ENCODE peak calls at places on chromosomes 3 and 15, in ten cellular contexts. One of them, this sample, is unnamed.

GRCh38 chr15:78923480-78924360 is 21.1 kb downstream of the CTSH start:
- DNase-seq in IMR-90: no peak
- DNase-seq in H9: no peak
- DNase-seq in adrenal gland: no peak
- DNase-seq in cardiac muscle cell: no peak
- DNase-seq in iPS DF 6.9: no peak
- DNase-seq in SJSA1: no peak
- DNase-seq in CD8-positive, alpha-beta T cell: no peak
- DNase-seq in adipocyte: no peak
- DNase-seq in testis: no peak
- DNase-seq in this sample: no peak

GRCh38 chr3:122299872-122300460 is 25.1 kb upstream of the CSTA start:
- DNase-seq in testis: peak; percentile 37
- DNase-seq in H9: no peak
- DNase-seq in IMR-90: peak; percentile 17
- DNase-seq in iPS DF 6.9: peak; percentile 25
- DNase-seq in cardiac muscle cell: peak; percentile 27
- DNase-seq in adipocyte: no peak
- DNase-seq in adrenal gland: no peak
- DNase-seq in SJSA1: no peak
- DNase-seq in CD8-positive, alpha-beta T cell: peak; percentile 7
- DNase-seq in this sample: no peak

GRCh38 chr3:39668420-39668819 is 141.0 kb upstream of the MYRIP start:
- DNase-seq in testis: peak; percentile 19
- DNase-seq in iPS DF 6.9: peak; percentile 9
- DNase-seq in H9: no peak
- DNase-seq in cardiac muscle cell: peak; percentile 76
- DNase-seq in adrenal gland: peak; percentile 19
- DNase-seq in IMR-90: peak; percentile 38
- DNase-seq in CD8-positive, alpha-beta T cell: no peak
- DNase-seq in adipocyte: peak; percentile 81
- DNase-seq in SJSA1: no peak
- DNase-seq in this sample: no peak

GRCh38 chr15:41928637-41929620 is 35.1 kb upstream of the SPTBN5 start:
- DNase-seq in SJSA1: no peak
- DNase-seq in iPS DF 6.9: no peak
- DNase-seq in CD8-positive, alpha-beta T cell: no peak
- DNase-seq in testis: no peak
- DNase-seq in H9: no peak
- DNase-seq in cardiac muscle cell: no peak
- DNase-seq in IMR-90: no peak
- DNase-seq in adipocyte: no peak
- DNase-seq in adrenal gland: no peak
- DNase-seq in this sample: peak; percentile 71

GRCh38 chr3:31981206-31982181 is at the start of the genes OSBPL10 and ZNF860:
- DNase-seq in iPS DF 6.9: no peak
- DNase-seq in SJSA1: peak; percentile 88
- DNase-seq in H9: peak; percentile 80
- DNase-seq in testis: peak; percentile 92
- DNase-seq in adrenal gland: peak; percentile 95
- DNase-seq in CD8-positive, alpha-beta T cell: peak; percentile 6
- DNase-seq in cardiac muscle cell: peak; percentile 96
- DNase-seq in IMR-90: peak; percentile 92
- DNase-seq in adipocyte: peak; percentile 97
- DNase-seq in this sample: peak; percentile 91

GRCh38 chr3:6282920-6283319 is 578.0 kb upstream of the GRM7 start:
- DNase-seq in adrenal gland: no peak
- DNase-seq in adipocyte: no peak
- DNase-seq in testis: no peak
- DNase-seq in cardiac muscle cell: no peak
- DNase-seq in SJSA1: no peak
- DNase-seq in CD8-positive, alpha-beta T cell: no peak
- DNase-seq in H9: no peak
- DNase-seq in iPS DF 6.9: no peak
- DNase-seq in IMR-90: no peak
- DNase-seq in this sample: no peak

GRCh38 chr3:27279153-27279552 is 90.0 kb downstream of the NEK10 start:
- DNase-seq in adrenal gland: no peak
- DNase-seq in IMR-90: no peak
- DNase-seq in H9: no peak
- DNase-seq in cardiac muscle cell: peak; percentile 41
- DNase-seq in testis: peak; percentile 30
- DNase-seq in CD8-positive, alpha-beta T cell: no peak
- DNase-seq in adipocyte: peak; percentile 64
- DNase-seq in SJSA1: no peak
- DNase-seq in iPS DF 6.9: no peak
- DNase-seq in this sample: no peak

GRCh38 chr3:190414297-190414696 is 26.3 kb downstream of the CLDN16 start:
- DNase-seq in adrenal gland: no peak
- DNase-seq in cardiac muscle cell: no peak
- DNase-seq in IMR-90: no peak
- DNase-seq in SJSA1: no peak
- DNase-seq in iPS DF 6.9: no peak
- DNase-seq in testis: no peak
- DNase-seq in CD8-positive, alpha-beta T cell: no peak
- DNase-seq in adipocyte: no peak
- DNase-seq in H9: no peak
- DNase-seq in this sample: peak; percentile 10

GRCh38 chr15:47813985-47814384 is 96.7 kb downstream of the SEMA6D start:
- DNase-seq in cardiac muscle cell: no peak
- DNase-seq in H9: no peak
- DNase-seq in iPS DF 6.9: no peak
- DNase-seq in IMR-90: no peak
- DNase-seq in testis: no peak
- DNase-seq in SJSA1: no peak
- DNase-seq in adipocyte: no peak
- DNase-seq in CD8-positive, alpha-beta T cell: no peak
- DNase-seq in adrenal gland: no peak
- DNase-seq in this sample: no peak

GRCh38 chr3:43001094-43001553 is 22.0 kb downstream of the GASK1A start:
- DNase-seq in H9: no peak
- DNase-seq in CD8-positive, alpha-beta T cell: no peak
- DNase-seq in adrenal gland: peak; percentile 89
- DNase-seq in IMR-90: peak; percentile 85
- DNase-seq in iPS DF 6.9: no peak
- DNase-seq in cardiac muscle cell: peak; percentile 99
- DNase-seq in adipocyte: peak; percentile 96
- DNase-seq in testis: peak; percentile 87
- DNase-seq in SJSA1: no peak
- DNase-seq in this sample: peak; percentile 85

GRCh38 chr15:95669146-95669922 is 661.2 kb upstream of the NR2F2 start:
- DNase-seq in iPS DF 6.9: no peak
- DNase-seq in adipocyte: peak; percentile 49
- DNase-seq in adrenal gland: no peak
- DNase-seq in SJSA1: no peak
- DNase-seq in IMR-90: no peak
- DNase-seq in CD8-positive, alpha-beta T cell: no peak
- DNase-seq in H9: no peak
- DNase-seq in testis: peak; percentile 28
- DNase-seq in cardiac muscle cell: peak; percentile 18
- DNase-seq in this sample: no peak

GRCh38 chr15:60479711-60480110 is 769 bp upstream of the ICE2 start:
- DNase-seq in iPS DF 6.9: no peak
- DNase-seq in testis: no peak
- DNase-seq in H9: no peak
- DNase-seq in CD8-positive, alpha-beta T cell: no peak
- DNase-seq in SJSA1: no peak
- DNase-seq in IMR-90: no peak
- DNase-seq in adipocyte: no peak
- DNase-seq in adrenal gland: no peak
- DNase-seq in cardiac muscle cell: no peak
- DNase-seq in this sample: no peak

GRCh38 chr15:44501768-44502366 is 35.1 kb upstream of the EIF3J start:
- DNase-seq in testis: no peak
- DNase-seq in iPS DF 6.9: peak; percentile 5
- DNase-seq in SJSA1: no peak
- DNase-seq in cardiac muscle cell: peak; percentile 62
- DNase-seq in adrenal gland: no peak
- DNase-seq in H9: no peak
- DNase-seq in CD8-positive, alpha-beta T cell: no peak
- DNase-seq in adipocyte: peak; percentile 72
- DNase-seq in IMR-90: peak; percentile 66
- DNase-seq in this sample: no peak

GRCh38 chr3:12991861-12992281 is 81.4 kb downstream of the IQSEC1 start:
- DNase-seq in SJSA1: no peak
- DNase-seq in H9: no peak
- DNase-seq in CD8-positive, alpha-beta T cell: no peak
- DNase-seq in adrenal gland: peak; percentile 84
- DNase-seq in cardiac muscle cell: no peak
- DNase-seq in adipocyte: no peak
- DNase-seq in IMR-90: no peak
- DNase-seq in iPS DF 6.9: no peak
- DNase-seq in testis: no peak
- DNase-seq in this sample: no peak

GRCh38 chr3:148227534-148227933 is 470.2 kb upstream of the AGTR1 start:
- DNase-seq in H9: no peak
- DNase-seq in SJSA1: no peak
- DNase-seq in iPS DF 6.9: no peak
- DNase-seq in adipocyte: peak; percentile 34
- DNase-seq in IMR-90: peak; percentile 39
- DNase-seq in testis: no peak
- DNase-seq in CD8-positive, alpha-beta T cell: no peak
- DNase-seq in cardiac muscle cell: peak; percentile 11
- DNase-seq in adrenal gland: no peak
- DNase-seq in this sample: no peak

DNA sequence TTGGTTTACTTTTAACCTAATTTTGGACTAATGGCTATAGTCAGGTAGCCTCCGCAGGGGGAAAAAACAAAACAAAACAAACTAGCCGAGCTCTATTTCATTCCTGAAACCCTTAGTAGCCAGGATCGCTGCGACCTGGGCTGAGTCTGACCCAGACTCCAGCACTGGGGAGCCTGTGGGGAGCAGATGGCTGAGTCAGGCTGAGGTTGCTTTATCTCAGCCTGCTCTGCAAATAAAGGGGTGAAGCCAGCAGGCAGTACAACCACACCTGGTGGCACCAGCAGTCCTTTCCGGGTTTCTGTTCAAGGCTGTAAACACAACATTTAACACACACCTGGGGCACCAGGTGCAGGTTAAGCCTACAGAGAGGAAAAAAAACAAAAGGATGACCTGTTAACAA is 27.3 kb downstream of the ABHD2 start:
- DNase-seq in testis: no peak
- DNase-seq in CD8-positive, alpha-beta T cell: no peak
- DNase-seq in H9: no peak
- DNase-seq in IMR-90: no peak
- DNase-seq in cardiac muscle cell: no peak
- DNase-seq in adrenal gland: no peak
- DNase-seq in SJSA1: no peak
- DNase-seq in adipocyte: no peak
- DNase-seq in iPS DF 6.9: no peak
- DNase-seq in this sample: no peak
- H3K4me1 ChIP-seq in testis: peaks cover 9% of the 10 kb centered on the region
- H3K4me1 ChIP-seq in CD8-positive, alpha-beta T cell: peaks cover 9% of the 10 kb centered on the region
- H3K4me1 ChIP-seq in H9: peaks cover 7% of the 10 kb centered on the region
- H3K4me1 ChIP-seq in IMR-90: peaks cover 16% of the 10 kb centered on the region
- H3K4me1 ChIP-seq in cardiac muscle cell: peaks cover 90% of the 10 kb centered on the region
- H3K4me1 ChIP-seq in adrenal gland: peaks cover 15% of the 10 kb centered on the region
- H3K4me1 ChIP-seq in SJSA1: peaks cover 16% of the 10 kb centered on the region
- H3K4me1 ChIP-seq in adipocyte: peaks cover 54% of the 10 kb centered on the region
- H3K4me1 ChIP-seq in iPS DF 6.9: no peaks in the 10 kb centered on the region
- H3K4me1 ChIP-seq in this sample: peaks cover 98% of the 10 kb centered on the region

GRCh38 chr15:74131618-74132191 is 1.3 kb downstream of the ISLR2 start:
- DNase-seq in testis: no peak
- DNase-seq in H9: no peak
- DNase-seq in cardiac muscle cell: no peak
- DNase-seq in IMR-90: no peak
- DNase-seq in SJSA1: no peak
- DNase-seq in CD8-positive, alpha-beta T cell: no peak
- DNase-seq in iPS DF 6.9: no peak
- DNase-seq in adrenal gland: no peak
- DNase-seq in adipocyte: no peak
- DNase-seq in this sample: no peak
- H3K4me1 ChIP-seq in testis: peaks cover 31% of the 10 kb centered on the region
- H3K4me1 ChIP-seq in H9: no peaks in the 10 kb centered on the region
- H3K4me1 ChIP-seq in cardiac muscle cell: peaks cover 12% of the 10 kb centered on the region
- H3K4me1 ChIP-seq in IMR-90: no peaks in the 10 kb centered on the region
- H3K4me1 ChIP-seq in SJSA1: peaks cover 19% of the 10 kb centered on the region
- H3K4me1 ChIP-seq in CD8-positive, alpha-beta T cell: peaks cover 33% of the 10 kb centered on the region
- H3K4me1 ChIP-seq in iPS DF 6.9: peaks cover 14% of the 10 kb centered on the region
- H3K4me1 ChIP-seq in adrenal gland: peaks cover 5% of the 10 kb centered on the region
- H3K4me1 ChIP-seq in adipocyte: peaks cover 23% of the 10 kb centered on the region
- H3K4me1 ChIP-seq in this sample: peaks cover 50% of the 10 kb centered on the region

GRCh38 chr15:40083756-40084101 is 24.9 kb downstream of the BMF start:
- DNase-seq in iPS DF 6.9: no peak
- DNase-seq in cardiac muscle cell: peak; percentile 43
- DNase-seq in IMR-90: peak; percentile 34
- DNase-seq in CD8-positive, alpha-beta T cell: no peak
- DNase-seq in adrenal gland: no peak
- DNase-seq in testis: no peak
- DNase-seq in SJSA1: no peak
- DNase-seq in adipocyte: no peak
- DNase-seq in H9: no peak
- DNase-seq in this sample: no peak

GRCh38 chr15:40082195-40082868 is 26.3 kb downstream of the BMF start:
- DNase-seq in adrenal gland: no peak
- DNase-seq in H9: no peak
- DNase-seq in IMR-90: no peak
- DNase-seq in cardiac muscle cell: no peak
- DNase-seq in testis: no peak
- DNase-seq in SJSA1: no peak
- DNase-seq in iPS DF 6.9: no peak
- DNase-seq in CD8-positive, alpha-beta T cell: no peak
- DNase-seq in adipocyte: no peak
- DNase-seq in this sample: no peak

GRCh38 chr15:40087095-40087805 is 21.4 kb downstream of the BMF start:
- DNase-seq in cardiac muscle cell: no peak
- DNase-seq in CD8-positive, alpha-beta T cell: no peak
- DNase-seq in adrenal gland: no peak
- DNase-seq in SJSA1: no peak
- DNase-seq in testis: no peak
- DNase-seq in adipocyte: no peak
- DNase-seq in IMR-90: no peak
- DNase-seq in H9: no peak
- DNase-seq in iPS DF 6.9: no peak
- DNase-seq in this sample: no peak

GRCh38 chr15:40084657-40085056 is 24.0 kb downstream of the BMF start:
- DNase-seq in adrenal gland: no peak
- DNase-seq in cardiac muscle cell: no peak
- DNase-seq in SJSA1: no peak
- DNase-seq in H9: no peak
- DNase-seq in IMR-90: no peak
- DNase-seq in testis: no peak
- DNase-seq in iPS DF 6.9: no peak
- DNase-seq in CD8-positive, alpha-beta T cell: no peak
- DNase-seq in adipocyte: no peak
- DNase-seq in this sample: no peak

GRCh38 chr15:40085225-40085624 is 23.5 kb downstream of the BMF start:
- DNase-seq in testis: no peak
- DNase-seq in adrenal gland: no peak
- DNase-seq in SJSA1: no peak
- DNase-seq in iPS DF 6.9: no peak
- DNase-seq in cardiac muscle cell: peak; percentile 52
- DNase-seq in adipocyte: no peak
- DNase-seq in CD8-positive, alpha-beta T cell: no peak
- DNase-seq in IMR-90: peak; percentile 57
- DNase-seq in H9: no peak
- DNase-seq in this sample: no peak
- H3K4me1 ChIP-seq in testis: peaks cover 32% of the 10 kb centered on the region
- H3K4me1 ChIP-seq in adrenal gland: peaks cover 9% of the 10 kb centered on the region
- H3K4me1 ChIP-seq in SJSA1: peaks cover 67% of the 10 kb centered on the region
- H3K4me1 ChIP-seq in iPS DF 6.9: peaks cover 19% of the 10 kb centered on the region
- H3K4me1 ChIP-seq in cardiac muscle cell: peaks cover 65% of the 10 kb centered on the region
- H3K4me1 ChIP-seq in adipocyte: peaks cover 34% of the 10 kb centered on the region
- H3K4me1 ChIP-seq in CD8-positive, alpha-beta T cell: peaks cover 16% of the 10 kb centered on the region
- H3K4me1 ChIP-seq in IMR-90: peaks cover 46% of the 10 kb centered on the region
- H3K4me1 ChIP-seq in H9: peaks cover 23% of the 10 kb centered on the region
- H3K4me1 ChIP-seq in this sample: peaks cover 38% of the 10 kb centered on the region

GRCh38 chr3:71102111-71103039 is 481.2 kb downstream of the FOXP1 start:
- DNase-seq in iPS DF 6.9: no peak
- DNase-seq in cardiac muscle cell: peak; percentile 85
- DNase-seq in CD8-positive, alpha-beta T cell: no peak
- DNase-seq in adipocyte: peak; percentile 96
- DNase-seq in IMR-90: peak; percentile 99
- DNase-seq in SJSA1: peak; percentile 46
- DNase-seq in H9: no peak
- DNase-seq in testis: no peak
- DNase-seq in adrenal gland: no peak
- DNase-seq in this sample: no peak
- H3K4me1 ChIP-seq in iPS DF 6.9: peaks cover 1% of the 10 kb centered on the region
- H3K4me1 ChIP-seq in cardiac muscle cell: peaks cover 7% of the 10 kb centered on the region
- H3K4me1 ChIP-seq in CD8-positive, alpha-beta T cell: peaks cover 63% of the 10 kb centered on the region
- H3K4me1 ChIP-seq in adipocyte: peaks cover 36% of the 10 kb centered on the region
- H3K4me1 ChIP-seq in IMR-90: peaks cover 32% of the 10 kb centered on the region
- H3K4me1 ChIP-seq in SJSA1: peaks cover 61% of the 10 kb centered on the region
- H3K4me1 ChIP-seq in H9: no peaks in the 10 kb centered on the region
- H3K4me1 ChIP-seq in testis: peaks cover under 1% of the 10 kb centered on the region
- H3K4me1 ChIP-seq in adrenal gland: no peaks in the 10 kb centered on the region
- H3K4me1 ChIP-seq in this sample: peaks cover 54% of the 10 kb centered on the region

This sample was measured in heart right ventricle.